ENCODE peak calls at places on chromosome 7, in nine cellular contexts. B is Panc1, V is mesothelial cell of epicardium, W is endothelial cell, N is ovary, C is HCT116, T is left lung, S is RWPE1, F is stomach. P is an unnamed sample.

GRCh38 chr7:133344275-133344674 is 91.4 kb downstream of the EXOC4 start:
- DNase-seq in B (no peak), V (no peak), W (no peak), N (no peak), C (no peak), T (no peak), S (peak), F (no peak), P (no peak)

GRCh38 chr7:17313175-17313574 is 14.7 kb downstream of the AHR start:
- DNase-seq in B (no peak), V (no peak), W (no peak), N (no peak), C (no peak), T (no peak), S (no peak), F (no peak), P (no peak)

GRCh38 chr7:81053623-81054022 is 134.8 kb upstream of the SEMA3C start:
- DNase-seq in B (no peak), V (no peak), W (no peak), N (no peak), C (no peak), T (no peak), S (no peak), F (no peak), P (no peak)

GRCh38 chr7:108096996-108097395 is 33.2 kb downstream of the LAMB4 start:
- DNase-seq in B (no peak), V (no peak), W (no peak), N (no peak), C (no peak), T (no peak), S (no peak), F (no peak), P (no peak)

GRCh38 chr7:91353923-91354322 is 89.7 kb downstream of the FZD1 start:
- DNase-seq in B (no peak), V (no peak), W (no peak), N (no peak), C (no peak), T (no peak), S (no peak), F (no peak), P (no peak)

GRCh38 chr7:23072043-23072442 is 33.5 kb upstream of the KLHL7 start:
- DNase-seq in B (no peak), V (no peak), W (no peak), N (no peak), C (no peak), T (no peak), S (no peak), F (no peak), P (no peak)

GRCh38 chr7:40799-41750 is 151.3 kb upstream of the FAM20C start:
- DNase-seq in B (no peak), V (no peak), W (peak), N (peak), C (no peak), T (peak), S (no peak), F (peak), P (peak)

GRCh38 chr7:129517931-129518330 is 15.6 kb downstream of the SMKR1 start:
- DNase-seq in B (no peak), V (no peak), W (no peak), N (no peak), C (no peak), T (no peak), S (no peak), F (no peak), P (no peak)

GRCh38 chr7:140698477-140698876 is 2.0 kb downstream of the NDUFB2 start:
- DNase-seq in B (no peak), V (no peak), W (no peak), N (no peak), C (no peak), T (no peak), S (no peak), F (no peak), P (no peak)

GRCh38 chr7:44067064-44067951 is 1.9 kb upstream of the PGAM2 start:
- DNase-seq in B (no peak), V (no peak), W (no peak), N (no peak), C (no peak), T (peak), S (no peak), F (no peak), P (no peak)

GRCh38 chr7:49718755-49719154 is 54.7 kb upstream of the VWC2 start:
- DNase-seq in B (no peak), V (no peak), W (no peak), N (no peak), C (no peak), T (no peak), S (no peak), F (no peak), P (no peak)

GRCh38 chr7:41175435-41175834 is 527.5 kb downstream of the INHBA start:
- DNase-seq in B (no peak), V (no peak), W (no peak), N (no peak), C (no peak), T (peak), S (no peak), F (no peak), P (no peak)

GRCh38 chr7:144835166-144835611 is 664 bp downstream of the TPK1 start:
- DNase-seq in B (peak), V (no peak), W (peak), N (peak), C (no peak), T (peak), S (no peak), F (peak), P (no peak)

GRCh38 chr7:64098-64521 is 128.3 kb upstream of the FAM20C start:
- DNase-seq in B (peak), V (no peak), W (peak), N (peak), C (peak), T (peak), S (peak), F (peak), P (no peak)

GRCh38 chr7:148299335-148299734 is 291.2 kb upstream of the C7orf33 start:
- DNase-seq in B (no peak), V (no peak), W (no peak), N (no peak), C (no peak), T (no peak), S (no peak), F (no peak), P (no peak)

GRCh38 chr7:45145881-45146280 is 11.7 kb upstream of the RAMP3 start:
- DNase-seq in B (no peak), V (no peak), W (no peak), N (no peak), C (no peak), T (no peak), S (no peak), F (no peak), P (no peak)

DNA sequence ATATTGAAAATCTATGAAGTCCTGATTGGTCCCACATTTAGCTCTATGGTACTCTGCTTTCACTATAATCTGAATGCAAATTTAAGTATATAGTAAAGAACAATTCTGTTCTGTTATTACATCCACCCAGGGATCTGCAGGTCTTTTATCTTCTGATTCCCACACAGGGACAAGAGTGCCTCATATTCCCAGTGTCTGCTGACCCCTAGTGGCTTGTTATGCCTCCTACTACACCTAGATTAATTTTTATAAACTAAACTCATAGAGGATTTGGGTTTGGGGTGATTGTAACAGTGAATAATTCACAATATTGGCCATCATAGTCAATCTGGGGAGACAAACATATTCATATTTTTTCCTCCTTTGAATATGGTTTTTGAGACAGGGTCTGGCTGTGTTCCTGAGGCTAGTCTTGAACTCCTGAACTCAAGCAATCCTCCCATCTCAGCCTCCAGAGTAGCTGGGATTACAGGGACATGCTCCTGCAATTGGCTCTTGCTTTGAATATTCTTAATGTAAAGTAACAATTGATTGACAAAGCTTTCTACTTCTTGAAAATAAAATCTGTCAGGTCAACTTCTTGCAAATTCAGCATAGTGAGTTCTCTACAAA is 282.1 kb downstream of the KCND2 start:
- DNase-seq in B (peak), V (peak), W (peak), N (peak), C (peak), T (no peak), S (peak), F (no peak), P (no peak)
- TF ChIP-seq CTCF in B (peak), V (peak), W (peak), N (peak), C (peak), T (peak), S (peak), F (no peak), P (no peak)

GRCh38 chr7:8668627-8669500 is 235.5 kb downstream of the NXPH1 start:
- DNase-seq in B (no peak), V (no peak), W (no peak), N (no peak), C (no peak), T (peak), S (no peak), F (no peak), P (no peak)

GRCh38 chr7:8669501-8669851 is 236.1 kb downstream of the NXPH1 start:
- DNase-seq in B (no peak), V (no peak), W (no peak), N (no peak), C (no peak), T (no peak), S (no peak), F (no peak), P (no peak)
- TF ChIP-seq CTCF in B (no peak), V (no peak), W (no peak), N (no peak), C (no peak), T (no peak), S (no peak), F (no peak), P (no peak)

DNA sequence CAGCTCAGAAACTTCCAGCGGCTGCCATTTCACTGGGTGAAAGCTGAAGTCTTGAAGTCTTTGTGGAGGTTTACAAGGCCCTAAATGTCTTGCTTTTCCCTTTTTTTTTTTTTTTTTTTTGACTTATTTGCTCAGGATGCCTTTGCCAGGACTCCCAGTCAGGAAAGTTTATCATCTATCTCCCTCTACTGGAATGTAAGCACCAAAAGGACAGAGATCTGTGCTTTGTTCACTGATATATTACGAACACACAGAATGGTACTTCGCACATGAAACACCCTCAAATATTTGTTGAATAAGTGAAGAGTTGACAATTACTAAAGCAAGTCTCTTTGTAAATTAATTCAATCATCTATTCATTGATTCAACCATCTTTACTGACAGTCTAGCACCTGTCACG is 23.2 kb downstream of the ABCB4 start:
- DNase-seq in B (no peak), V (no peak), W (no peak), N (no peak), C (no peak), T (no peak), S (no peak), F (no peak), P (no peak)
- TF ChIP-seq CTCF in B (no peak), V (no peak), W (no peak), N (no peak), C (no peak), T (no peak), S (no peak), F (no peak), P (no peak)

GRCh38 chr7:149872419-149873073 is 1.2 kb upstream of the ATP6V0E2 start:
- DNase-seq in B (peak), V (no peak), W (peak), N (peak), C (no peak), T (peak), S (peak), F (peak), P (no peak)
- TF ChIP-seq CTCF in B (no peak), V (no peak), W (no peak), N (no peak), C (peak), T (no peak), S (peak), F (no peak), P (no peak)

GRCh38 chr7:100888988-100889760 is at the start of gene UFSP1:
- DNase-seq in B (no peak), V (peak), W (peak), N (no peak), C (peak), T (no peak), S (no peak), F (no peak), P (no peak)

GRCh38 chr7:100888529-100888987 is 957 bp downstream of the UFSP1 start:
- DNase-seq in B (no peak), V (no peak), W (no peak), N (no peak), C (no peak), T (peak), S (no peak), F (no peak), P (no peak)

GRCh38 chr7:100891555-100891954 is 2.0 kb upstream of the UFSP1 start:
- DNase-seq in B (no peak), V (no peak), W (no peak), N (no peak), C (no peak), T (no peak), S (no peak), F (no peak), P (no peak)

GRCh38 chr7:100890640-100891521 is 1.4 kb upstream of the UFSP1 start:
- DNase-seq in B (no peak), V (no peak), W (no peak), N (peak), C (no peak), T (peak), S (no peak), F (no peak), P (no peak)

GRCh38 chr7:100889761-100890639 is 485 bp upstream of the UFSP1 start:
- DNase-seq in B (no peak), V (peak), W (peak), N (peak), C (peak), T (peak), S (peak), F (peak), P (peak)
- TF ChIP-seq CTCF in B (no peak), V (no peak), W (no peak), N (no peak), C (no peak), T (no peak), S (no peak), F (no peak), P (no peak)

DNA sequence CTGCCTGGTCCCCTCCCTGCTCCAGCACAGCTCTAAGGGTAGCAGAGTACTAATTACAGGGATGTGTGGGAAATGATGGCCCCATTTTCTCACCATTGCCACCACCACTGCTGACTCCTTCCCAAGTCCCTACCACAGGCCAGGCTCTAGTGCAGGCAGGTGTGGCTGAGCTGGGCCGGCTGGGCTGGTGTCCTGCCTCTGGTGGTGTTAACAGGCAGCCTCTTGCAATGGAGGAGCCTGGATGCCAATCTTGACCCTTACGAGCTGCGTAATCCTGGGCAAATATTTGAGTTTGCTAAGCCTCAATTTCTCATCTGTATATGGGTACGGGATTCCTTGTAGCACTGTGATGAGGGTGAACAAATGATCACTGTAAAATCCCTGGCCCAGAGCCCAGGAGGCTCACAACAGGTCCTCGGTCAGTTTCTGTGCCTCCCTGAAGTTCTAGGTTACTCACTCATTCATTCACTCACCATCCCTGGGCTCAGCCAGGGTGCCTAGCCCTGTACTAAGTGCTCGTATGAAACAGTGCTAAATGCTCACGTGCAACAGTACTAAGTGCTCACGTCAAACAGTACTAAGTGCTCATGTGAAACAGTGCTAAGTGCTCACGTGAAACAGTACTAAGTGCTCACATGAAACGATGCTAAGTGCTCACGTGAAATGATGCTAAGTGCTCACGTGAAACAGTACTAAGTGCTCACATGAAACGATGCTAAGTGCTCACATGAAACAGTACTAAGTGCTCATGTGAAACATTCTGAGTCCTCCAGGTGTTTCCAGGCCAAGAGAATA is 2.3 kb upstream of the FZD9 start:
- DNase-seq in B (peak), V (no peak), W (no peak), N (no peak), C (no peak), T (no peak), S (no peak), F (no peak), P (no peak)
- TF ChIP-seq CTCF in B (no peak), V (no peak), W (no peak), N (no peak), C (no peak), T (no peak), S (no peak), F (no peak), P (no peak)

DNA sequence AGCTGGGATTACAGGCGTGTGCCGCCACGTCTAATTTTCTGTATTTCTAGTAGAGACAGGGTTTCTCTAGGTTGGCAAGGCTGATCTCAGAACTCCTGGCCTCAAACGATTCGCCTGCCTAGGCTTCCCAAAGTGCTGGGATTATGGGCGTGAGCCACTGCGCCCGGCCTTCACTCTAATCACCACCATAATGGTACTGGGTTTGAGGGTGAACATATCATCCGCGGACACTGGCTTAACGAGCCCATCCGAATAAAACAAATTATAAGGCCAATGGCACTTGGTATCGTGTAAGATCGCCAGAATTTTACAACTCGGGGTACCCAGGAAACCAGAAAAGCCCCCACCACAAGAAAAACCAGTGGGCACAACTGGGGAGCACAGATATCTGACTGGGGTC is 585 bp downstream of the FAM200A start:
- DNase-seq in B (no peak), V (no peak), W (no peak), N (no peak), C (no peak), T (no peak), S (peak), F (no peak), P (no peak)
- TF ChIP-seq CTCF in B (no peak), V (no peak), W (no peak), N (no peak), C (no peak), T (no peak), S (no peak), F (no peak), P (no peak)

DNA sequence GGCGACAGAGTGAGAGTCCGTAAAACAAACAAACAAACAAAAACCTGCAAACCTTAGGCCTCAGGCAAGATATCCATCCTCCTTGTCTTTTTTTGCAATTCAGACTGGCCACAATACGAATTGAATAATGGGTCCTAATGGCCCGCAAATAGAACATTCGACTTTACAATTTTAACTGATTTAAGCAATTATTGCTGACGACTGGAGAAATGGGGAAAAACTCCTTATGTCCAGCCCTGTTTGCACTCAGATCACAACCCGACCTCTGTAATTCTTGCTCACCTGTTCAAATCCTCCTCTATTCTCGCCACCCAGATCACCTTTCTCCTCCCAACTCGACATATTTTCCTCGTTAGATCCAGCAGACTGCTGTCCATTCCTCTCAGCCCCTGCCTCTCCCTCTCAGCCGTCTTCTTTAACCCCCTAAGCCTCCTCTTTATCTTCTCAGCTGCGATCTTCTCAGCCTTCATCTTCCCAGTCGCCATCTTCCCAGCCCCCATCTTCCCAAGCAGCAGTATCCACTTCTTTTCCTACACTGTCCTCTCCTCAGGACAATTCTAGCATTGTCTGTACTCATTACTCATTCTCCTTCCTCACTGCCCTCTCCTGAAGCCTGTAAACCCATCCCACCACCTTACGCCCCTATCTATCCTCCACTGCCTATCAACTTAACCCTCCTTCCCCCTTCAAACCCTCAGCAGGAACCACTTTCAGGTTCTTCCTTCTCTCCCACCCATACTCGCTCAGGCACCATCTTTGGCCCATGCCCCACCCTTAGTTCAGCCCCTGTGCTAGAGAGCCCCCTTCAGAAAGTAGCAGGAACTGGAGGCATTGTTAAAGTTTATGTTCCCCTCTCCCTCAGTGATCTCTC is 61.8 kb downstream of the LRRC17 start:
- DNase-seq in B (no peak), V (no peak), W (no peak), N (no peak), C (no peak), T (no peak), S (no peak), F (no peak), P (no peak)
- TF ChIP-seq CTCF in B (no peak), V (no peak), W (no peak), N (no peak), C (peak), T (no peak), S (no peak), F (no peak), P (no peak)

DNA sequence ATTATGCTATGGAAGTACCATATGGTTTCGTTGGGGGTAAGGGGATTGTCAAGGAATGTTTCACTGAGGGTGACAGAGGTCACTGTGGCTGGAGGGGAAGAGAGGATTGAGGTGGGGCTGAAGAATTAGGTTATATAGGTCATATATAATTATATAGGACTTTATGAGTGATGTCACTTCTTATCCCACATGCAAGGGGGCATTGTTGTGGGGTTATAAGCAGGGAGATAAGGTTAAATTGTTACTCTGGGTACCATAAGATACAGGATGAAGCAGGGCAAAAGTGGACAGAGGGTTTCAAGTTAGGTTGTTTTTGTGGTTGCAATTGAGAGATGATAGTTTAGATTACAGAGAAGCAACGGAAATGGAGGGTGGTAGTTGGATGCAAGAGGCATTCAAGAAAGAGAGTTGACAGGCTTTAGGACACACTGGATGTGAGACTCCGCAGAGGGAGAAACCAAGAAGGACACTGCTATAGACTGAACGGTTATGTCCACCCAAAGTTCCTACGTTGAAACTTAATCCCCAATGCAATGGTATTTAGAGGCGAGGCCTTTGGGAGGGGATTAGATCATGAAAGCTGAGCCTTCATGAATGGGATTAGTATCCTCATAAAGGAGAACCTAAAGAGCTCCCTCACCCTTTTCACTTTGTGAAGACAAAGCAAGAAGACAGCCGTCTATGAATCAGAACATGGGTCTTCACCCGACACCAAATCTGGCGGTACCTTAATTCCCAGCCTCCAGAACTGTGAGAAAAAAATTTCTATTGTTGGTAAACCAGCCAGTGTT is 7.0 kb upstream of the PRR15 start:
- DNase-seq in B (no peak), V (no peak), W (no peak), N (no peak), C (no peak), T (no peak), S (no peak), F (no peak), P (no peak)
- TF ChIP-seq CTCF in B (no peak), V (no peak), W (no peak), N (no peak), C (peak), T (no peak), S (no peak), F (no peak), P (no peak)

P was measured in natural killer cell.